ENCODE peak calls at places on chromosomes 12 and 14, in ten cellular contexts. One of them, this sample, is unnamed.
A peak's percentile ranks its signal among the peaks of the same experiment; 100 is the strongest.

GRCh38 chr14:91005716-91006115 is 54.7 kb downstream of the RPS6KA5 start:
- DNase-seq in sciatic nerve: no peak
- DNase-seq in DMS153: no peak
- DNase-seq in foreskin fibroblast: no peak
- DNase-seq in RPMI7951: no peak
- DNase-seq in ELR: no peak
- DNase-seq in SK-MEL-5: no peak
- DNase-seq in astrocyte of the spinal cord: no peak
- DNase-seq in brain microvascular endothelial cell: no peak
- DNase-seq in GM19239: no peak
- DNase-seq in this sample: no peak

GRCh38 chr12:54227376-54227775 is 38.6 kb upstream of the SMUG1 start:
- DNase-seq in ELR: no peak
- DNase-seq in astrocyte of the spinal cord: no peak
- DNase-seq in SK-MEL-5: no peak
- DNase-seq in brain microvascular endothelial cell: no peak
- DNase-seq in GM19239: no peak
- DNase-seq in sciatic nerve: no peak
- DNase-seq in RPMI7951: no peak
- DNase-seq in foreskin fibroblast: no peak
- DNase-seq in DMS153: no peak
- DNase-seq in this sample: no peak

GRCh38 chr12:123264642-123265041 is 7.0 kb downstream of the CDK2AP1 start:
- DNase-seq in foreskin fibroblast: no peak
- DNase-seq in astrocyte of the spinal cord: no peak
- DNase-seq in ELR: no peak
- DNase-seq in SK-MEL-5: peak; percentile 55
- DNase-seq in sciatic nerve: no peak
- DNase-seq in brain microvascular endothelial cell: no peak
- DNase-seq in GM19239: no peak
- DNase-seq in DMS153: no peak
- DNase-seq in RPMI7951: no peak
- DNase-seq in this sample: no peak

GRCh38 chr14:58969951-58970751 is 218.3 kb upstream of the DAAM1 start:
- DNase-seq in GM19239: no peak
- DNase-seq in RPMI7951: peak; percentile 86
- DNase-seq in foreskin fibroblast: no peak
- DNase-seq in sciatic nerve: no peak
- DNase-seq in brain microvascular endothelial cell: peak; percentile 41
- DNase-seq in DMS153: no peak
- DNase-seq in ELR: peak; percentile 52
- DNase-seq in SK-MEL-5: no peak
- DNase-seq in astrocyte of the spinal cord: peak; percentile 33
- DNase-seq in this sample: no peak

GRCh38 chr14:105838107-105838506 is 311.7 kb downstream of the TMEM121 start:
- DNase-seq in astrocyte of the spinal cord: no peak
- DNase-seq in GM19239: no peak
- DNase-seq in RPMI7951: no peak
- DNase-seq in brain microvascular endothelial cell: no peak
- DNase-seq in sciatic nerve: no peak
- DNase-seq in ELR: no peak
- DNase-seq in DMS153: no peak
- DNase-seq in SK-MEL-5: peak; percentile 50
- DNase-seq in foreskin fibroblast: no peak
- DNase-seq in this sample: no peak

GRCh38 chr14:71665157-71665556 is 267.1 kb upstream of the RGS6 start:
- DNase-seq in GM19239: no peak
- DNase-seq in astrocyte of the spinal cord: peak; percentile 85
- DNase-seq in foreskin fibroblast: peak; percentile 66
- DNase-seq in brain microvascular endothelial cell: peak; percentile 68
- DNase-seq in sciatic nerve: no peak
- DNase-seq in SK-MEL-5: no peak
- DNase-seq in RPMI7951: peak; percentile 75
- DNase-seq in DMS153: no peak
- DNase-seq in ELR: peak; percentile 87
- DNase-seq in this sample: no peak

GRCh38 chr12:3035171-3035570 is 42.0 kb upstream of the TSPAN9 start:
- DNase-seq in SK-MEL-5: no peak
- DNase-seq in astrocyte of the spinal cord: no peak
- DNase-seq in foreskin fibroblast: no peak
- DNase-seq in sciatic nerve: no peak
- DNase-seq in ELR: no peak
- DNase-seq in DMS153: no peak
- DNase-seq in RPMI7951: no peak
- DNase-seq in GM19239: no peak
- DNase-seq in brain microvascular endothelial cell: peak; percentile 40
- DNase-seq in this sample: no peak

GRCh38 chr14:101198398-101199027 is 295.0 kb upstream of the RTL1 start:
- DNase-seq in SK-MEL-5: no peak
- DNase-seq in astrocyte of the spinal cord: no peak
- DNase-seq in foreskin fibroblast: no peak
- DNase-seq in brain microvascular endothelial cell: no peak
- DNase-seq in ELR: no peak
- DNase-seq in DMS153: no peak
- DNase-seq in GM19239: no peak
- DNase-seq in sciatic nerve: peak; percentile 31
- DNase-seq in RPMI7951: no peak
- DNase-seq in this sample: no peak

GRCh38 chr12:10501031-10501430 is 4.7 kb upstream of the EIF2S3B start:
- DNase-seq in GM19239: no peak
- DNase-seq in brain microvascular endothelial cell: no peak
- DNase-seq in sciatic nerve: no peak
- DNase-seq in RPMI7951: peak; percentile 56
- DNase-seq in SK-MEL-5: peak; percentile 56
- DNase-seq in astrocyte of the spinal cord: peak; percentile 39
- DNase-seq in DMS153: no peak
- DNase-seq in foreskin fibroblast: no peak
- DNase-seq in ELR: peak; percentile 47
- DNase-seq in this sample: no peak

GRCh38 chr12:91467686-91468085 is 285.1 kb upstream of the DCN start:
- DNase-seq in SK-MEL-5: no peak
- DNase-seq in GM19239: no peak
- DNase-seq in foreskin fibroblast: no peak
- DNase-seq in astrocyte of the spinal cord: no peak
- DNase-seq in brain microvascular endothelial cell: no peak
- DNase-seq in ELR: no peak
- DNase-seq in DMS153: no peak
- DNase-seq in sciatic nerve: no peak
- DNase-seq in RPMI7951: no peak
- DNase-seq in this sample: no peak

GRCh38 chr12:120787889-120788288 is 62.3 kb downstream of the ACADS start:
- DNase-seq in SK-MEL-5: no peak
- DNase-seq in brain microvascular endothelial cell: no peak
- DNase-seq in astrocyte of the spinal cord: no peak
- DNase-seq in GM19239: no peak
- DNase-seq in DMS153: no peak
- DNase-seq in ELR: no peak
- DNase-seq in foreskin fibroblast: no peak
- DNase-seq in RPMI7951: no peak
- DNase-seq in sciatic nerve: no peak
- DNase-seq in this sample: no peak

GRCh38 chr12:90188857-90189256 is 480.2 kb upstream of the ATP2B1 start:
- DNase-seq in foreskin fibroblast: no peak
- DNase-seq in GM19239: no peak
- DNase-seq in sciatic nerve: no peak
- DNase-seq in brain microvascular endothelial cell: no peak
- DNase-seq in DMS153: no peak
- DNase-seq in RPMI7951: no peak
- DNase-seq in astrocyte of the spinal cord: no peak
- DNase-seq in ELR: no peak
- DNase-seq in SK-MEL-5: no peak
- DNase-seq in this sample: no peak

GRCh38 chr12:116552750-116553383 is 6.3 kb upstream of the MAP1LC3B2 start:
- DNase-seq in sciatic nerve: no peak
- DNase-seq in DMS153: no peak
- DNase-seq in RPMI7951: no peak
- DNase-seq in brain microvascular endothelial cell: no peak
- DNase-seq in astrocyte of the spinal cord: no peak
- DNase-seq in GM19239: no peak
- DNase-seq in foreskin fibroblast: no peak
- DNase-seq in SK-MEL-5: no peak
- DNase-seq in ELR: no peak
- DNase-seq in this sample: no peak

This sample was measured in NCI-H2107.